ENCODE peak calls at places on chromosomes 11 and 22, in eight cellular contexts. M is upper lobe of right lung; V is colonic mucosa; I is neural progenitor cell; E is effector memory CD4-positive, alpha-beta T cell; O is sigmoid colon; R is spleen; P is ovary. T is an unnamed sample.

GRCh38 chr22:42397332-42398246 is 34.6 kb downstream of the NFAM1 start:
- DNase-seq in O (peak; percentile 81), V (no peak), E (no peak), M (no peak), P (no peak), I (no peak), R (peak; percentile 87), T (no peak)

GRCh38 chr11:27372159-27372558 is 9.1 kb upstream of the CCDC34 start:
- DNase-seq in V (no peak), E (no peak), P (no peak), O (no peak), R (no peak), I (no peak), M (no peak), T (no peak)

GRCh38 chr11:103395612-103396011 is 286.4 kb downstream of the DYNC2H1 start:
- DNase-seq in E (no peak), P (no peak), V (no peak), O (no peak), I (no peak), R (no peak), M (no peak), T (no peak)

GRCh38 chr22:37923927-37924326 is 17.8 kb downstream of the MICALL1 start:
- DNase-seq in I (no peak), M (no peak), R (no peak), V (no peak), P (no peak), O (no peak), E (no peak), T (no peak)

GRCh38 chr22:50114221-50114981 is 24.6 kb downstream of the MOV10L1 start:
- DNase-seq in E (no peak), I (peak; percentile 21), P (peak; percentile 23), M (peak; percentile 76), O (no peak), V (no peak), R (no peak), T (no peak)

GRCh38 chr11:3380706-3381570 is 2.0 kb upstream of the ZNF195 start:
- DNase-seq in V (peak; percentile 30), I (peak; percentile 71), O (no peak), P (peak; percentile 51), E (no peak), M (no peak), R (no peak), T (no peak)

GRCh38 chr11:77063861-77064260 is 2.9 kb upstream of the CAPN5 start:
- DNase-seq in P (peak; percentile 12), R (no peak), V (no peak), M (peak; percentile 20), I (no peak), E (no peak), O (peak; percentile 33), T (no peak)

GRCh38 chr11:92141725-92142124 is 82.9 kb upstream of the FAT3 start:
- DNase-seq in E (no peak), P (no peak), M (no peak), R (no peak), V (no peak), I (no peak), O (no peak), T (no peak)

GRCh38 chr22:27462190-27462589 is 339.4 kb downstream of the MN1 start:
- DNase-seq in M (no peak), P (no peak), I (peak; percentile 85), E (no peak), R (no peak), O (no peak), V (no peak), T (no peak)

GRCh38 chr11:79437274-79437980 is 3.4 kb downstream of the TENM4 start:
- DNase-seq in O (peak; percentile 86), M (peak; percentile 77), E (no peak), V (peak; percentile 57), P (peak; percentile 84), I (peak; percentile 85), R (peak; percentile 76), T (no peak)

GRCh38 chr22:44109417-44109816 is 71.3 kb upstream of the PARVG start:
- DNase-seq in I (no peak), E (no peak), O (peak; percentile 17), P (no peak), V (no peak), M (peak; percentile 8), R (no peak), T (no peak)

GRCh38 chr22:38316340-38317236 is 645 bp downstream of the CSNK1E start:
- DNase-seq in O (peak; percentile 87), V (peak; percentile 60), P (peak; percentile 82), M (peak; percentile 89), I (peak; percentile 70), E (peak; percentile 46), R (peak; percentile 90), T (peak; percentile 47)

GRCh38 chr11:130499828-130500227 is 51.4 kb downstream of the ADAMTS15 start:
- DNase-seq in O (no peak), V (no peak), P (no peak), E (no peak), R (no peak), M (no peak), I (no peak), T (no peak)

GRCh38 chr11:32325725-32326124 is 109.6 kb downstream of the WT1 start:
- DNase-seq in M (no peak), V (no peak), E (no peak), R (no peak), P (no peak), O (no peak), I (no peak), T (no peak)

GRCh38 chr22:46150615-46151423 is 493 bp downstream of the PPARA start:
- DNase-seq in I (peak; percentile 69), E (peak; percentile 46), P (peak; percentile 49), M (peak; percentile 79), V (peak; percentile 52), R (peak; percentile 90), O (peak; percentile 76), T (peak; percentile 53)

GRCh38 chr11:128180446-128181089 is 406.8 kb downstream of the ETS1 start:
- DNase-seq in P (no peak), V (no peak), R (no peak), E (no peak), O (no peak), I (no peak), M (no peak), T (no peak)

GRCh38 chr22:42376721-42377177 is 55.5 kb downstream of the NFAM1 start:
- DNase-seq in E (no peak), O (peak; percentile 92), I (peak; percentile 91), M (peak; percentile 82), P (peak; percentile 44), V (peak; percentile 70), R (peak; percentile 83), T (peak; percentile 42)

GRCh38 chr11:100080401-100080800 is 606.7 kb upstream of the ARHGAP42 start:
- DNase-seq in O (no peak), I (peak; percentile 5), M (no peak), P (no peak), E (no peak), R (no peak), V (no peak), T (no peak)

GRCh38 chr11:85114786-85115185 is 512.4 kb downstream of the DLG2 start:
- DNase-seq in R (no peak), P (no peak), E (no peak), O (no peak), M (no peak), V (no peak), I (no peak), T (no peak)

GRCh38 chr11:126870021-126870420 is 130.5 kb downstream of the KIRREL3 start:
- DNase-seq in M (no peak), R (no peak), O (no peak), P (no peak), V (no peak), E (no peak), I (no peak), T (no peak)

GRCh38 chr11:129458756-129459535 is 83.3 kb downstream of the BARX2 start:
- DNase-seq in O (no peak), P (no peak), I (no peak), M (no peak), R (no peak), V (peak; percentile 35), E (no peak), T (peak; percentile 16)

GRCh38 chr11:59069082-59069481 is 17.0 kb upstream of the GLYATL1B start:
- DNase-seq in I (no peak), R (no peak), P (no peak), V (no peak), M (no peak), O (no peak), E (no peak), T (no peak)

GRCh38 chr11:128492461-128492860 is 94.9 kb downstream of the ETS1 start:
- DNase-seq in V (no peak), P (no peak), E (no peak), R (no peak), I (no peak), M (no peak), O (no peak), T (no peak)

GRCh38 chr11:73468590-73469161 is 92.5 kb downstream of the RELT start:
- DNase-seq in E (no peak), R (no peak), I (no peak), P (no peak), V (no peak), M (no peak), O (no peak), T (no peak)

GRCh38 chr11:69212121-69213110 is 56.7 kb downstream of the SMIM38 start:
- DNase-seq in R (no peak), I (peak; percentile 34), P (no peak), E (no peak), V (no peak), M (peak; percentile 58), O (peak; percentile 58), T (no peak)

GRCh38 chr11:57140568-57140967 is 41.2 kb upstream of the LRRC55 start:
- DNase-seq in M (no peak), I (no peak), R (no peak), E (no peak), P (no peak), O (no peak), V (no peak), T (no peak)
- H3K27ac ChIP-seq in M (no peak overlapping the region), I (no peak overlapping the region), R (no peak overlapping the region), E (no peak overlapping the region), P (no peak overlapping the region), O (no peak overlapping the region), V (no peak overlapping the region), T (no peak overlapping the region)

DNA sequence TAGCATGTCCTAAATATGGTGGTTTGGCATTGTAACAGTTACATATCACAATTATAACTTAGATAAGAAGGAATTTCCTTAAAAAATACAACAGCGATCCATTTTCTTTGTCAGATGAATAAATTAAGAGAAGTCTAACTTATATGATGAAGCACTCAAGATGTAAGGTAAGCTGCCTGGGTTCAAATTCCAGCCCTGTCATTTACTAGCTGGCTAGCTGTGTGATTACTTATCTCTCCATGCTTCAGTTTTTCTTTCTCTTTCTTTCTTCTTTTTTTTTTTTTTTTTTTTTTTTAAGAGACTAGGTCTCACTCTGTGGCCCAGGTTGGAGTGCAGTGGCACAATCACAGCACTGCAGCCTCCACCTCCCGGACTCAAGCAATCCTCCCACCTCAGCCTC is 22.2 kb upstream of the LDHA start:
- DNase-seq in R (no peak), M (no peak), E (no peak), O (no peak), I (no peak), P (no peak), V (no peak), T (peak; percentile 87)
- H3K36me3 ChIP-seq in R (peaks cover 19% of the 10 kb centered on the region), M (peaks cover 6% of the 10 kb centered on the region), E (peaks cover 3% of the 10 kb centered on the region), O (peaks cover under 1% of the 10 kb centered on the region), I (no peaks in the 10 kb centered on the region), P (no peaks in the 10 kb centered on the region), V (no peaks in the 10 kb centered on the region), T (no peaks in the 10 kb centered on the region)

GRCh38 chr22:40220316-40221054 is 42.8 kb downstream of the TNRC6B start:
- DNase-seq in M (no peak), E (no peak), R (no peak), I (no peak), O (no peak), V (no peak), P (peak; percentile 27), T (no peak)
- H3K27ac ChIP-seq in M (peak overlapping the region; percentile 4), E (no peak overlapping the region), R (peak overlapping the region; percentile 65), I (no peak overlapping the region), O (peak overlapping the region; percentile 84), V (peak overlapping the region; percentile 25), P (peak overlapping the region; percentile 67), T (peak overlapping the region; percentile 51)

GRCh38 chr11:34139346-34139745 is 33.9 kb downstream of the NAT10 start:
- DNase-seq in R (no peak), I (no peak), V (no peak), P (no peak), M (no peak), E (no peak), O (no peak), T (no peak)
- H3K36me3 ChIP-seq in R (peaks cover 100% of the 10 kb centered on the region), I (no peaks in the 10 kb centered on the region), V (peaks cover 28% of the 10 kb centered on the region), P (peaks cover 3% of the 10 kb centered on the region), M (peaks cover 98% of the 10 kb centered on the region), E (peaks cover 88% of the 10 kb centered on the region), O (peaks cover 92% of the 10 kb centered on the region), T (peaks cover 26% of the 10 kb centered on the region)